ENCODE peak calls at places on chromosomes 7 and 10, in seven cellular contexts. D is adrenal gland, R is cardiac fibroblast, Q is heart right ventricle, L is fibroblast of the aortic adventitia, H is AG04450, F is lower lobe of right lung. W is an unnamed sample.

GRCh38 chr7:15648461-15648961 is 38.0 kb downstream of the MEOX2 start:
- DNase-seq in H (no peak), L (peak), D (no peak), R (no peak), Q (no peak), F (no peak), W (no peak)

GRCh38 chr10:121608669-121609190 is 10.5 kb upstream of the FGFR2 start:
- DNase-seq in L (no peak), R (no peak), H (no peak), Q (no peak), F (peak), D (peak), W (no peak)

GRCh38 chr7:40199076-40199802 is 64.4 kb downstream of the SUGCT start:
- DNase-seq in Q (no peak), R (peak), H (peak), F (no peak), L (peak), D (no peak), W (peak)

GRCh38 chr10:129850790-129851189 is 113.3 kb downstream of the EBF3 start:
- DNase-seq in H (no peak), R (no peak), F (no peak), L (no peak), Q (no peak), D (no peak), W (no peak)

GRCh38 chr7:131284702-131285419 is 42.8 kb upstream of the MKLN1 start:
- DNase-seq in Q (no peak), R (peak), D (no peak), L (peak), F (peak), H (no peak), W (peak)

GRCh38 chr7:88289505-88290129 is 17.1 kb downstream of the STEAP4 start:
- DNase-seq in Q (no peak), R (no peak), H (no peak), D (no peak), L (no peak), F (no peak), W (no peak)

GRCh38 chr7:111835066-111835465 is 272.8 kb upstream of the IMMP2L start:
- DNase-seq in D (no peak), F (no peak), Q (no peak), L (peak), R (peak), H (peak), W (peak)

GRCh38 chr10:54133201-54133600 is 667.8 kb downstream of the PCDH15 start:
- DNase-seq in R (no peak), L (no peak), F (no peak), Q (no peak), H (no peak), D (no peak), W (no peak)

GRCh38 chr10:97494863-97495506 is 3.2 kb downstream of the MMS19 start:
- DNase-seq in R (peak), Q (no peak), H (no peak), F (no peak), D (no peak), L (peak), W (peak)

GRCh38 chr10:23053036-23053435 is 42.3 kb upstream of the MSRB2 start:
- DNase-seq in D (no peak), L (peak), H (no peak), F (peak), Q (no peak), R (peak), W (no peak)

GRCh38 chr7:155680124-155680523 is 35.7 kb downstream of the RBM33 start:
- DNase-seq in L (no peak), Q (no peak), R (no peak), D (no peak), H (no peak), F (no peak), W (no peak)

GRCh38 chr7:155676052-155676451 is 31.6 kb downstream of the RBM33 start:
- DNase-seq in F (no peak), D (no peak), H (no peak), L (no peak), Q (no peak), R (no peak), W (no peak)

GRCh38 chr7:155680864-155681263 is 36.4 kb downstream of the RBM33 start:
- DNase-seq in L (no peak), Q (no peak), R (no peak), H (no peak), F (no peak), D (no peak), W (no peak)

GRCh38 chr7:155674556-155674955 is 30.1 kb downstream of the RBM33 start:
- DNase-seq in R (peak), D (no peak), H (no peak), Q (no peak), F (no peak), L (no peak), W (peak)

DNA sequence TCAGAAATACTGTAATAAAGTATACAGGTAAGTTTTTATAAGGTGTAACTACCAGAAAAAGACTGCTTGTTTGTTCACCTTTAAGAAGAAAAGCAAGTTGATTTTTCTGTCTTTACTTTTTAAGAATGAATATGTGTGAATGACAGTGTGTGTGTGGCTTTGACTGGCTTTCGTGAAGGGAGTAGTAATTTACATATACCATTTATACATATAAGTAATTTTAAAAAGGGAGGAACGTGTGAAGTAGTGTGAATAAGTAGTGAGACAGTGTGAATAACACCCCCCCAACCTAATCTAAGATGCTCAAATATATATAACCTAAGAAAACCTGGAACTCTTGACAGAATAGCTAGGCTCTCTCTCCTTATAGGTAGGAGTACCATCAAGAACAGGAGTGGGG is 33.2 kb downstream of the RBM33 start:
- DNase-seq in L (no peak), H (no peak), F (no peak), R (no peak), D (no peak), Q (no peak), W (no peak)
- H3K4me3 ChIP-seq in L (no peak), H (no peak), F (no peak), R (no peak), D (no peak), Q (no peak), W (no peak)

GRCh38 chr10:87054373-87055295 is 34.5 kb downstream of the FAM25A start:
- DNase-seq in D (peak), Q (no peak), L (peak), H (peak), F (no peak), R (peak), W (peak)
- TF ChIP-seq CTCF in D (no peak), Q (no peak), L (peak), H (peak), F (peak), R (peak), W (peak)

DNA sequence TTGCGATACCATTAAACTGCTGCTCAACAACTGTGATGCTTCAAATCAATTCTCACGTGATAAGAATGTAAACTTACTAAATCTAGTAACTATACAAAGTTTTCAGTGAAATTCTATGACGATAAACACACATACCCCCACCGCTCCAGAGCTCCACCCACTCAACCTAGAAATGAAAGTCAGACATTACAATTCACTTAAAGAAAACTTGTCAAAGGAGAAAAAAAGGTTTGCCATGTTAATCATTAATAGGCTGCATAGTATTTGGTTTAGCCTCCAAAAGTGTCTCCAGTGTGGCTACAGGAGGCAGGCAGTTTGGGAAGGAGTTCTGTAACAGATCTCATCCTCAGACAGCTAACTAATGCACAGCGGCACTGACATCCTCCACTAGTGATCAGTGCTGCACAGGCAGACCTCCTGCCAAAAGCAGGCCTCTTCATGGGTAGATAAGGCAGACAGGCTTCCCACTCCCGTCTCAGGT is 3.1 kb downstream of the HERPUD2 start:
- DNase-seq in H (no peak), D (no peak), L (no peak), Q (no peak), F (no peak), R (peak), W (peak)
- H3K4me3 ChIP-seq in H (peak), D (no peak), L (peak), Q (peak), F (peak), R (peak), W (peak)

GRCh38 chr7:92698237-92698841 is 108.1 kb upstream of the FAM133B start:
- DNase-seq in F (no peak), H (peak), Q (peak), L (peak), R (peak), D (peak), W (peak)
- TF ChIP-seq CTCF in F (no peak), H (no peak), Q (no peak), L (peak), R (no peak), D (no peak), W (no peak)

GRCh38 chr10:17649052-17649451 is 5.1 kb downstream of the STAM start:
- DNase-seq in Q (no peak), R (no peak), D (no peak), F (no peak), L (no peak), H (no peak), W (no peak)

GRCh38 chr10:17651891-17652290 is 7.9 kb downstream of the STAM start:
- DNase-seq in F (no peak), H (no peak), L (peak), Q (no peak), R (no peak), D (no peak), W (peak)

GRCh38 chr10:17649836-17650235 is 5.9 kb downstream of the STAM start:
- DNase-seq in F (no peak), D (no peak), Q (no peak), H (no peak), L (peak), R (peak), W (no peak)

GRCh38 chr10:17652585-17652984 is 8.6 kb downstream of the STAM start:
- DNase-seq in H (no peak), F (no peak), Q (no peak), L (peak), R (no peak), D (no peak), W (no peak)

GRCh38 chr10:17650416-17650815 is 6.5 kb downstream of the STAM start:
- DNase-seq in H (no peak), F (no peak), Q (no peak), D (no peak), L (no peak), R (no peak), W (no peak)
- H3K4me3 ChIP-seq in H (no peak), F (no peak), Q (no peak), D (no peak), L (no peak), R (no peak), W (no peak)

GRCh38 chr7:115631782-115632181 is 398.8 kb downstream of the TFEC start:
- DNase-seq in F (no peak), R (peak), D (no peak), L (peak), H (no peak), Q (no peak), W (no peak)
- TF ChIP-seq CTCF in F (no peak), R (no peak), D (no peak), L (no peak), H (peak), Q (no peak), W (peak)

W was measured in choroid plexus epithelial cell.